ENCODE peak calls at places on chromosomes 4 and X, in six cellular contexts. Z is GM12864, M is HCT116, T is fibroblast of pulmonary artery, A is MM.1S, B is fibroblast of lung. K is an unnamed sample.

GRCh38 chrX:37378830-37379229 is 29.7 kb downstream of the PRRG1 start:
- DNase-seq in Z (no peak), M (no peak), T (peak; percentile 48), A (no peak), B (peak; percentile 25), K (no peak)

GRCh38 chrX:45623266-45623665 is 422.6 kb upstream of the DIPK2B start:
- DNase-seq in Z (no peak), M (no peak), T (peak; percentile 75), A (no peak), B (peak; percentile 96), K (no peak)

GRCh38 chr4:39151120-39151713 is 31.1 kb upstream of the WDR19 start:
- DNase-seq in Z (no peak), M (no peak), T (peak; percentile 64), A (no peak), B (peak; percentile 73), K (no peak)

GRCh38 chr4:95585016-95585695 is 36.4 kb upstream of the UNC5C start:
- DNase-seq in Z (no peak), M (peak; percentile 39), T (no peak), A (no peak), B (peak; percentile 21), K (no peak)

GRCh38 chr4:76948441-76949292 is 885 bp upstream of the SEPTIN11 start:
- DNase-seq in Z (peak; percentile 56), M (peak; percentile 59), T (peak; percentile 78), A (no peak), B (peak; percentile 75), K (peak; percentile 76)

GRCh38 chr4:40196724-40197281 is at the start of gene RHOH:
- DNase-seq in Z (peak; percentile 88), M (no peak), T (no peak), A (peak; percentile 94), B (no peak), K (no peak)

GRCh38 chr4:26576171-26576829 is 7.6 kb upstream of the TBC1D19 start:
- DNase-seq in Z (no peak), M (no peak), T (peak; percentile 68), A (no peak), B (peak; percentile 86), K (no peak)

GRCh38 chr4:24032371-24032989 is 142.6 kb upstream of the PPARGC1A start:
- DNase-seq in Z (no peak), M (no peak), T (peak; percentile 10), A (peak; percentile 40), B (peak; percentile 33), K (peak; percentile 34)

GRCh38 chr4:130172156-130172555 is 1076.2 kb downstream of the C4orf33 start:
- DNase-seq in Z (no peak), M (no peak), T (no peak), A (no peak), B (no peak), K (no peak)

GRCh38 chr4:72451349-72451748 is 117.7 kb downstream of the ADAMTS3 start:
- DNase-seq in Z (no peak), M (no peak), T (peak; percentile 35), A (no peak), B (peak; percentile 11), K (no peak)

GRCh38 chr4:82706349-82707000 is 92.1 kb downstream of the SCD5 start:
- DNase-seq in Z (no peak), M (no peak), T (peak; percentile 60), A (no peak), B (peak; percentile 37), K (no peak)

GRCh38 chr4:17773125-17773698 is 8.2 kb downstream of the FAM184B start:
- DNase-seq in Z (no peak), M (no peak), T (no peak), A (peak; percentile 71), B (no peak), K (no peak)

GRCh38 chrX:38627683-38628082 is 66.3 kb downstream of the TSPAN7 start:
- DNase-seq in Z (no peak), M (peak; percentile 22), T (peak; percentile 10), A (peak; percentile 56), B (peak; percentile 2), K (no peak)

GRCh38 chrX:78517124-78517523 is 142.0 kb downstream of the RTL3 start:
- DNase-seq in Z (peak; percentile 42), M (no peak), T (peak; percentile 30), A (peak; percentile 76), B (no peak), K (no peak)

GRCh38 chr4:107380190-107380589 is 339.8 kb downstream of the PAPSS1 start:
- DNase-seq in Z (no peak), M (no peak), T (no peak), A (no peak), B (no peak), K (no peak)

GRCh38 chr4:109921384-109921808 is 8.7 kb downstream of the EGF start:
- DNase-seq in Z (no peak), M (no peak), T (peak; percentile 68), A (no peak), B (peak; percentile 34), K (no peak)

GRCh38 chrX:84153538-84153937 is 34.5 kb downstream of the RPS6KA6 start:
- DNase-seq in Z (no peak), M (no peak), T (no peak), A (no peak), B (no peak), K (no peak)

GRCh38 chrX:47321978-47322377 is 48.4 kb upstream of the ZNF157 start:
- DNase-seq in Z (no peak), M (no peak), T (no peak), A (no peak), B (no peak), K (peak; percentile 52)

GRCh38 chr4:152501846-152502536 is 33.9 kb downstream of the FBXW7 start:
- DNase-seq in Z (no peak), M (no peak), T (peak; percentile 22), A (no peak), B (no peak), K (no peak)

GRCh38 chr4:1177274-1178141 is 5.1 kb upstream of the SPON2 start:
- DNase-seq in Z (no peak), M (no peak), T (no peak), A (no peak), B (no peak), K (no peak)

GRCh38 chrX:103565752-103566151 is 19.6 kb upstream of the TCEAL4 start:
- DNase-seq in Z (no peak), M (no peak), T (peak; percentile 74), A (no peak), B (peak; percentile 54), K (no peak)

GRCh38 chr4:11480683-11481082 is 52.0 kb upstream of the HS3ST1 start:
- DNase-seq in Z (peak; percentile 30), M (no peak), T (peak; percentile 80), A (peak; percentile 65), B (no peak), K (no peak)

GRCh38 chr4:4941741-4942140 is 77.5 kb downstream of the CYTL1 start:
- DNase-seq in Z (no peak), M (no peak), T (no peak), A (no peak), B (no peak), K (no peak)

GRCh38 chrX:131792789-131793462 is 230.2 kb upstream of the STK26 start:
- DNase-seq in Z (no peak), M (no peak), T (no peak), A (peak; percentile 89), B (no peak), K (no peak)

GRCh38 chrX:69046996-69047490 is 118.2 kb downstream of the PJA1 start:
- DNase-seq in Z (no peak), M (no peak), T (no peak), A (no peak), B (no peak), K (no peak)

DNA sequence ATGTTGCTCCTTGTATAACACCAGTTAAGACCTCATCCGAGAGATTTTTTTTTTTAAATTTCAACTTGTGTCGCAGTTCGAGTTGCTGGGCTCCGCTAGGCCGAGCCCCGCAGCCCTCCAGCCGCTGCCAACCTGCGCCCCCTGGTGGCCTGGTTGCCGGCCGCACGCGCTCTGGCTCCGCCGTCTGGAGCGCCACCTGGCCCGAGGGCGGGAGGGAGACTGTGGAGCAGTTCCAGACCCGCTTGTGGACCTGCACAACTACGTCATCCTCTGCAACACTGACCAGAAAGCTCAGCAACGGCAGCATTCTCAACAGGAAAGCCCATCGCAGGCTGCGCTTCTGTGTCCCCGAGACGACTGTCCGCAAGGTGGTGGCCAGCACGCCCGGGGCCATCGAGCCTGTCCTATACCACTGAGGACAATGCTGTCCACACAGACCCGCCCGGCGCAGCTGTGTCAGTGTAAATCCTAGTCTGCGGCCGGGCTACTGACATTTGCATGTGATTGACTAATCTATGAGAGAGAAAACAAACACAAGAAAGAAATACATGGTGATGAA is 39.1 kb downstream of the ARL9 start:
- DNase-seq in Z (peak; percentile 27), M (peak; percentile 80), T (peak; percentile 81), A (peak; percentile 88), B (peak; percentile 75), K (peak; percentile 98)
- TF ChIP-seq CTCF in Z (peak; percentile 93), M (peak; percentile 99), T (peak; percentile 70), A (peak; percentile 99), B (peak; percentile 98), K (peak; percentile 100)

GRCh38 chrX:54865208-54865607 is 55.4 kb upstream of the TRO start:
- DNase-seq in Z (no peak), M (no peak), T (no peak), A (no peak), B (no peak), K (no peak)
- TF ChIP-seq CTCF in Z (no peak), M (no peak), T (no peak), A (no peak), B (no peak), K (no peak)

GRCh38 chr4:128782076-128782715 is 27.3 kb upstream of the JADE1 start:
- DNase-seq in Z (no peak), M (peak; percentile 18), T (no peak), A (no peak), B (no peak), K (no peak)
- TF ChIP-seq CTCF in Z (peak; percentile 41), M (peak; percentile 44), T (no peak), A (peak; percentile 29), B (no peak), K (no peak)

GRCh38 chrX:118240359-118240758 is 105.5 kb upstream of the WDR44 start:
- DNase-seq in Z (no peak), M (no peak), T (peak; percentile 47), A (no peak), B (peak; percentile 57), K (no peak)

DNA sequence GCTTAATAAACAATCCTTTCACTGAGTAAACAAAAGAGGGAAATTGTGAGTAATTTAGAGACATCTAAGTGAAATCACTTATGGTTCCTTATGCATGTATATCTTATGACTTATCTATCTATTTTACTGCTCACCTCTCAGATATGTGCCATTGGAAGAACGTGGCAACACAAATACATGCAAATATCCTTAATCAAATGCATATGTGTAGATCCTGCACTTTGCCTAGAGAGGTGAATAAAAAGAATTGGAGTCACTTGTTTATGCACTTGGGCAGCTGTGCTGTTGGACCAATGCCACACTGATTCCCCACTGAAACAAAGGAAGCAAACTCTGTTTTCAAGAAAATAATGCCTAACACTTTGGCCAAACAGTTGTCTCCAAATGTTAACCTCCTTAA is 106.4 kb upstream of the WDR44 start:
- DNase-seq in Z (no peak), M (no peak), T (no peak), A (no peak), B (no peak), K (no peak)
- TF ChIP-seq CTCF in Z (no peak), M (no peak), T (no peak), A (no peak), B (no peak), K (no peak)

DNA sequence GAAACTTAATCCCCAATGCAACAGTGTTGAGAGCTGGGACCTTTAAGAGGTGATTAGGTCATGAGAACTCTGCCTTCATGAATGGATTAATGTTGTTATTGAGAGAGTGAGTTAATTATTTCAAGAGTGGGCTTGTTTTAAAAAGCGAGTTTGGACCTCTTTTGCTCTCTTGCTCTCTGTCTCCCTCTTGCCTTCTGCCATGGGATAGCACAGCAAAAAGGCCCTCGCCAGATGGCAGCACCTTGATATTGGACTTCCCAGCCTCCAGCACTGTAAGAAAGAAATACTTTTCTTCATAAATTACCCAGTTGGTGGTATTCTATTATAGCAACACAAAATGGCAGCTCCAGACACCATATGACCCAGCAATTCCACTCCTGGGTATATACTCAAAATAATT is 7.0 kb upstream of the ATP6AP2 start:
- DNase-seq in Z (no peak), M (no peak), T (peak; percentile 17), A (peak; percentile 37), B (peak; percentile 7), K (peak; percentile 23)
- TF ChIP-seq CTCF in Z (peak; percentile 69), M (peak; percentile 98), T (peak; percentile 65), A (peak; percentile 76), B (peak; percentile 41), K (peak; percentile 33)

K was measured in glutamatergic neuron.